ENCODE peak calls at places on chromosome 13, in nine cellular contexts. F is right lobe of liver; Q is HEK293T; J is transverse colon; L is activated gamma-delta T cell treated with anti-CD3 and anti-CD28 coated beads, Interleukin-2, amount 50 U/mL, for 16 hours; Z is left ventricle myocardium inferior; Y is GM04503; E is RCC 7860; X is stimulated activated CD8-positive, alpha-beta memory T cell treated with anti-CD3 and anti-CD28 coated beads, Interleukin-12 subunit alpha, Interleukin-12 subunit beta, amount 100 ng/mL, for 1 hour. G is an unnamed sample.

GRCh38 chr13:23392313-23392712 is 41.2 kb downstream of the SACS start:
- DNase-seq in L (no peak), J (no peak), Z (no peak), Q (no peak), Y (no peak), E (no peak), F (no peak), X (no peak), G (no peak)

GRCh38 chr13:84645196-84646071 is 763.2 kb upstream of the SLITRK1 start:
- DNase-seq in Z (no peak), F (no peak), X (no peak), E (no peak), Y (no peak), J (no peak), Q (no peak), L (no peak), G (no peak)

GRCh38 chr13:39788097-39788496 is 132.6 kb downstream of the COG6 start:
- DNase-seq in Z (peak), J (no peak), L (no peak), Q (no peak), Y (no peak), F (no peak), X (no peak), E (no peak), G (no peak)

GRCh38 chr13:99980201-99981114 is 1.1 kb upstream of the ZIC2 start:
- DNase-seq in E (peak), L (peak), F (peak), J (peak), Z (peak), Q (peak), X (peak), Y (no peak), G (no peak)

GRCh38 chr13:81606074-81606473 is 1265.1 kb upstream of the SPRY2 start:
- DNase-seq in Y (no peak), Q (no peak), E (no peak), F (no peak), J (no peak), L (no peak), Z (no peak), X (no peak), G (peak)

GRCh38 chr13:44703371-44703770 is 127.2 kb upstream of the TSC22D1 start:
- DNase-seq in L (no peak), Y (peak), Z (no peak), Q (no peak), E (peak), J (no peak), F (no peak), X (no peak), G (no peak)

GRCh38 chr13:75788494-75788991 is 152.4 kb downstream of the LMO7 start:
- DNase-seq in Q (no peak), Z (no peak), J (peak), X (no peak), Y (peak), E (no peak), L (no peak), F (no peak), G (peak)

GRCh38 chr13:58964048-58964447 is 1199.7 kb downstream of the DIAPH3 start:
- DNase-seq in Y (no peak), L (no peak), F (no peak), E (no peak), X (no peak), J (no peak), Z (no peak), Q (no peak), G (no peak)

GRCh38 chr13:30943881-30944280 is 11.4 kb downstream of the TEX26 start:
- DNase-seq in Y (no peak), L (no peak), Z (no peak), Q (no peak), F (no peak), X (no peak), E (no peak), J (no peak), G (no peak)